ENCODE peak calls at places on chromosome 5, in nine cellular contexts. F, J, V, L, K, A, R, B and E are unnamed samples.
A peak's percentile ranks its signal among the peaks of the same experiment; 100 is the strongest.

GRCh38 chr5:181181650-181182565 is 23.1 kb downstream of the TRIM7 start:
- DNase-seq in R (peak; percentile 79), K (peak; percentile 84), A (peak; percentile 79), J (peak; percentile 43), F (peak; percentile 45), B (peak; percentile 65), L (no peak), V (peak; percentile 61), E (peak; percentile 63)

GRCh38 chr5:11047051-11047450 is 286.0 kb upstream of the DAP start:
- DNase-seq in B (no peak), K (peak; percentile 33), R (no peak), F (no peak), V (no peak), J (peak; percentile 2), A (no peak), L (no peak), E (no peak)

GRCh38 chr5:151006704-151007334 is 13.6 kb upstream of the GPX3 start:
- DNase-seq in L (no peak), K (no peak), B (no peak), J (no peak), F (no peak), A (peak; percentile 73), V (no peak), R (no peak), E (no peak)

GRCh38 chr5:175729829-175730277 is 72.0 kb downstream of the HRH2 start:
- DNase-seq in J (peak; percentile 61), B (peak; percentile 89), V (peak; percentile 79), R (peak; percentile 91), A (peak; percentile 89), F (peak; percentile 81), L (peak; percentile 35), K (peak; percentile 96), E (peak; percentile 90)

GRCh38 chr5:113319256-113320053 is 115.3 kb downstream of the TSSK1B start:
- DNase-seq in K (no peak), J (no peak), R (no peak), F (no peak), L (no peak), V (no peak), B (no peak), A (no peak), E (no peak)

GRCh38 chr5:132840896-132841818 is 10.7 kb upstream of the SHROOM1 start:
- DNase-seq in J (no peak), A (peak; percentile 71), B (no peak), K (no peak), L (no peak), V (peak; percentile 44), F (no peak), R (no peak), E (no peak)

GRCh38 chr5:114935490-114935889 is 234.2 kb downstream of the TRIM36 start:
- DNase-seq in L (no peak), A (no peak), K (no peak), R (no peak), V (no peak), B (no peak), J (no peak), F (no peak), E (no peak)

GRCh38 chr5:1638658-1639400 is 115.1 kb upstream of the LPCAT1 start:
- DNase-seq in K (no peak), L (no peak), B (no peak), J (no peak), R (no peak), V (no peak), A (peak; percentile 32), F (no peak), E (no peak)

GRCh38 chr5:73250645-73251044 is 77.7 kb downstream of the TMEM174 start:
- DNase-seq in F (no peak), B (no peak), A (no peak), R (no peak), J (no peak), L (no peak), V (no peak), K (no peak), E (no peak)

GRCh38 chr5:148685520-148686134 is 31.3 kb upstream of the HTR4 start:
- DNase-seq in L (no peak), B (no peak), A (no peak), J (peak; percentile 40), V (no peak), F (no peak), R (no peak), K (no peak), E (no peak)

DNA sequence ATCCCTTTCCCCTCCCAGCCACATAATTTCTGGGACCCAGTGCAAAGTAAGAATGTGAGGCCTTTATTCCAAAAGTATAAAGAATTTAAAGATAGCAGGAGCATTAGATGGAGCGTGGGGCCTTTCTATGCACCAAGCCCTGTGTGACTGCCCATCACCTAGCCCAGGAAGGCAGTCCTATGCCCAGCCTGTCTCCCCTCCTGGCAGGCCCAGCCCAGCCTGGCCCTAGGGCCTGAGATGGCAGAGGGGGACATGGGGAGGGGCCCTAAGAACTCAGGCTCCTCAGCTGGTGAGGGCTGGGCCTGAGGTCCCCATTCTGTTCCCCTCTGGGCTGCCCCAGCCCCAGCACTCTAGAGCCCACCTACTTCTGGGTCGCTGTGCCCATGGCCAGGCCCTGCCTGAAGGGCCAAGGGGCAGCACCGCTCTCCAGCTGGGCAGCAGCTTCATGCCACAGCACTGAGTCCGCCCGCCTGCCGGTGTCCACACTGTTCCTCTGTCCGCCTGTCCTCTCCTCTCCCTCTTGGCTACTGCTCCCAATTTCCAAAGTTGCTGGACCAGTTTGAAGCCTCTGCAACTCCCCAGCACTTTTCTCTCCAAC is 995 bp upstream of the SLC23A1 start:
- DNase-seq in F (no peak), L (no peak), V (no peak), K (no peak), B (no peak), A (no peak), R (no peak), J (no peak), E (no peak)
- H3K4me3 ChIP-seq in F (no peak overlapping the region), L (no peak overlapping the region), V (no peak overlapping the region), K (no peak overlapping the region), B (no peak overlapping the region), A (no peak overlapping the region), R (no peak overlapping the region), J (no peak overlapping the region), E (no peak overlapping the region)

GRCh38 chr5:179827684-179828083 is 7.0 kb downstream of the SQSTM1 start:
- DNase-seq in J (no peak), R (peak; percentile 79), L (no peak), V (no peak), K (no peak), A (peak; percentile 75), B (no peak), F (no peak), E (no peak)

GRCh38 chr5:179825655-179826182 is 5.0 kb downstream of the SQSTM1 start:
- DNase-seq in K (no peak), F (no peak), L (no peak), B (no peak), R (peak; percentile 77), A (no peak), V (no peak), J (no peak), E (no peak)

GRCh38 chr5:179829732-179830435 is 9.2 kb downstream of the SQSTM1 start:
- DNase-seq in B (no peak), J (no peak), F (no peak), L (no peak), A (no peak), R (no peak), V (no peak), K (no peak), E (no peak)

GRCh38 chr5:179832039-179832745 is 11.5 kb downstream of the SQSTM1 start:
- DNase-seq in F (no peak), A (no peak), B (no peak), V (no peak), R (no peak), K (no peak), L (no peak), J (no peak), E (no peak)

DNA sequence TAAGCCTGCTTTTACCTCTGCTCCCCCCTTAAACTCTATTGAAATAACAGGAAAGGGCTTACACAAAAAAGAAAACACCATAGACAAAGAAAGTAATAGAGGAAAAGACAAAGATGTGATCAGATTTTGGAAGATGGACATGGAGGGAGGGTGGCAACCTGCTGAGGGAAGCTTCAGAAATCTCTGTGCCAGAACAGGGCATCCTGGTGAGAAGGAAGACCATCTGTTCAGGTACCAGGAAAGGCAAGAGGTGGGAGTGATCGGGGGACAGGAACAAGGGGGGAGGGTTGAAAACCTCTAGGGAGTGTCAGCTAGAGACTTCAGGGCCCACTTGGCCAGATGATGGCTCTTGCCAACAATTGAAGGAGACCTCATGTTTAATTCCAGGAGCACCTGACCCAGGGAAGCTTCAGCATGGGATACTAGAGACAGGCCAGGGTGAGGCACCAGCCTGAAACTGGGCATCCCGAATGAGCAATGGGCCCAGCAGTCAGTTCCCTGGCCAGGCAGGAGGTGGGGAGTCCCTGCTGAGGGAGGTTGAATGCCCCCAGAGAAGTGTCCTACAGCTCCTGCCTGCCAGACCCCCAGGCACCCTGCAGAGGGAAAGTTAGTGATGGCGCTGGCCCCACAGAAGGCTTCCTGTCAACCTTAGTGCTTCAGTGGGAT is 8.2 kb downstream of the SQSTM1 start:
- DNase-seq in A (no peak), K (no peak), L (no peak), R (no peak), B (no peak), F (no peak), V (no peak), J (no peak), E (no peak)
- H3K4me1 ChIP-seq in A (peaks cover 46% of the 10 kb centered on the region), K (peaks cover 32% of the 10 kb centered on the region), L (peaks cover 23% of the 10 kb centered on the region), R (peaks cover 21% of the 10 kb centered on the region), B (peaks cover 6% of the 10 kb centered on the region), F (no peaks in the 10 kb centered on the region), V (no peaks in the 10 kb centered on the region), J (peaks cover 4% of the 10 kb centered on the region), E (no peaks in the 10 kb centered on the region)

GRCh38 chr5:158198636-158199035 is 339.7 kb upstream of the CLINT1 start:
- DNase-seq in R (no peak), L (no peak), A (no peak), B (no peak), K (no peak), V (no peak), F (no peak), J (no peak), E (no peak)
- H3K9me3 ChIP-seq in R (no peaks in the 10 kb centered on the region), L (no peaks in the 10 kb centered on the region), A (no peaks in the 10 kb centered on the region), B (no peaks in the 10 kb centered on the region), K (no peaks in the 10 kb centered on the region), V (no peaks in the 10 kb centered on the region), F (no peaks in the 10 kb centered on the region), J (no peaks in the 10 kb centered on the region), E (no peaks in the 10 kb centered on the region)

GRCh38 chr5:135033026-135033861 is 784 bp downstream of the PITX1 start:
- DNase-seq in L (no peak), A (peak; percentile 45), K (peak; percentile 19), R (no peak), V (peak; percentile 82), J (no peak), B (no peak), F (no peak), E (peak; percentile 44)

GRCh38 chr5:135032613-135033025 is 1.4 kb downstream of the PITX1 start:
- DNase-seq in J (no peak), R (no peak), F (no peak), A (no peak), L (no peak), V (peak; percentile 84), K (no peak), B (no peak), E (no peak)

GRCh38 chr5:135034186-135034962 is at the start of gene PITX1:
- DNase-seq in B (no peak), R (peak; percentile 65), A (peak; percentile 52), F (no peak), K (peak; percentile 46), J (no peak), L (no peak), V (peak; percentile 67), E (peak; percentile 81)

GRCh38 chr5:135034963-135035677 is 1.1 kb upstream of the PITX1 start:
- DNase-seq in L (no peak), J (no peak), R (no peak), A (peak; percentile 24), F (no peak), K (peak; percentile 17), B (no peak), V (no peak), E (no peak)

GRCh38 chr5:135033866-135034185 is 202 bp downstream of the PITX1 start:
- DNase-seq in K (no peak), L (no peak), J (no peak), A (no peak), B (no peak), V (no peak), R (no peak), F (no peak), E (no peak)
- H3K4me3 ChIP-seq in K (no peak overlapping the region), L (peak overlapping the region; percentile 90), J (no peak overlapping the region), A (peak overlapping the region; percentile 50), B (no peak overlapping the region), V (peak overlapping the region; percentile 92), R (peak overlapping the region; percentile 45), F (peak overlapping the region; percentile 47), E (peak overlapping the region; percentile 99)